ENCODE peak calls at places on chromosomes 13 and 19, in ten cellular contexts. P is GM12892; H is NCI-H2029 treated with DMSO at 0.1 percent for 48 hours; B is AG08396; O is NCI-H1105; T is NCI-H774; G is T-helper 1 cell; R is M059J; D is activated CD4-positive, alpha-beta T cell treated with anti-CD3 and anti-CD28 coated beads for 24 hours; S is fibroblast of mammary gland. F is an unnamed sample.

GRCh38 chr13:65889368-65889767 is 1340.8 kb downstream of the PCDH9 start:
- DNase-seq in S (peak), P (no peak), B (no peak), R (no peak), H (no peak), G (no peak), T (no peak), O (no peak), D (no peak), F (no peak)

GRCh38 chr13:102651892-102652291 is 43.0 kb downstream of the METTL21C start:
- DNase-seq in G (no peak), D (no peak), P (no peak), S (peak), B (no peak), O (no peak), R (peak), T (no peak), H (no peak), F (no peak)

GRCh38 chr19:54164369-54165068 is 5.0 kb upstream of the LENG1 start:
- DNase-seq in H (peak), S (no peak), D (peak), P (no peak), O (no peak), G (peak), R (no peak), T (peak), B (peak), F (peak)

GRCh38 chr13:53206455-53206854 is 177.8 kb downstream of the OLFM4 start:
- DNase-seq in G (no peak), D (no peak), S (peak), O (no peak), T (no peak), B (no peak), R (no peak), H (no peak), P (no peak), F (no peak)

GRCh38 chr19:18205180-18205915 is 1.5 kb upstream of the RAB3A start:
- DNase-seq in S (peak), H (no peak), G (peak), T (peak), D (no peak), R (peak), P (no peak), B (peak), O (peak), F (peak)

GRCh38 chr19:57803594-57804325 is 11.0 kb downstream of the ZNF552 start:
- DNase-seq in T (no peak), P (no peak), R (peak), G (no peak), D (no peak), H (peak), B (peak), S (peak), O (peak), F (no peak)

GRCh38 chr19:49427855-49428546 is 2.8 kb downstream of the GFY start:
- DNase-seq in R (no peak), H (peak), B (no peak), G (no peak), S (no peak), P (no peak), D (no peak), T (no peak), O (no peak), F (peak)

GRCh38 chr13:35838356-35838755 is 292.8 kb downstream of the DCLK1 start:
- DNase-seq in S (peak), H (no peak), D (no peak), G (no peak), O (no peak), B (peak), P (no peak), R (peak), T (no peak), F (no peak)

GRCh38 chr13:42876810-42877550 is 95.6 kb downstream of the FAM216B start:
- DNase-seq in D (no peak), P (no peak), S (peak), R (peak), G (no peak), H (no peak), B (no peak), O (no peak), T (no peak), F (no peak)

GRCh38 chr13:71913717-71914116 is 46.7 kb upstream of the DACH1 start:
- DNase-seq in O (no peak), D (no peak), P (no peak), T (no peak), G (no peak), B (no peak), H (no peak), R (no peak), S (no peak), F (no peak)

GRCh38 chr19:49359851-49360845 is 2.1 kb downstream of the TEAD2 start:
- DNase-seq in T (no peak), R (no peak), S (no peak), G (no peak), H (no peak), O (no peak), D (no peak), P (no peak), B (no peak), F (no peak)

GRCh38 chr19:38852231-38853044 is 2.7 kb upstream of the HNRNPL start:
- DNase-seq in D (no peak), G (peak), T (no peak), P (no peak), B (peak), S (peak), O (no peak), R (peak), H (no peak), F (peak)

GRCh38 chr19:46134527-46134926 is 10.0 kb upstream of the IGFL3 start:
- DNase-seq in P (no peak), G (no peak), S (peak), H (no peak), B (no peak), D (no peak), T (peak), O (no peak), R (no peak), F (no peak)

GRCh38 chr19:18282021-18282787 is 782 bp upstream of the JUND start:
- DNase-seq in T (peak), G (no peak), P (no peak), O (no peak), R (peak), H (peak), S (peak), B (peak), D (no peak), F (no peak)

GRCh38 chr19:28960986-28961705 is 251.8 kb downstream of the UQCRFS1 start:
- DNase-seq in P (no peak), B (peak), G (no peak), O (no peak), T (no peak), R (peak), H (no peak), S (peak), D (no peak), F (no peak)

GRCh38 chr19:53308339-53308811 is 25.2 kb upstream of the ZNF845 start:
- DNase-seq in O (no peak), T (peak), B (peak), G (no peak), H (no peak), R (no peak), S (peak), D (no peak), P (no peak), F (no peak)

GRCh38 chr19:42762782-42763181 is 2.7 kb downstream of the PSG8 start:
- DNase-seq in T (no peak), P (no peak), H (no peak), D (no peak), R (peak), S (no peak), O (no peak), G (no peak), B (no peak), F (no peak)

GRCh38 chr13:49214917-49215376 is 5.2 kb upstream of the MLNR start:
- DNase-seq in G (peak), O (no peak), P (peak), S (no peak), R (peak), D (no peak), T (no peak), B (no peak), H (no peak), F (peak)

GRCh38 chr19:34254552-34255432 is at the start of gene GARRE1:
- DNase-seq in B (peak), H (no peak), O (peak), P (peak), S (no peak), D (peak), G (peak), T (peak), R (peak), F (peak)

GRCh38 chr13:33543631-33544030 is 258.1 kb upstream of the STARD13 start:
- DNase-seq in P (no peak), B (no peak), G (no peak), R (no peak), O (no peak), T (no peak), H (no peak), D (no peak), S (no peak), F (no peak)

GRCh38 chr19:4380254-4380727 is 20.1 kb downstream of the SH3GL1 start:
- DNase-seq in P (no peak), G (peak), D (no peak), R (no peak), O (no peak), H (no peak), B (no peak), T (no peak), S (no peak), F (peak)

GRCh38 chr13:26946675-26947342 is 186.2 kb upstream of the GPR12 start:
- DNase-seq in P (no peak), H (peak), O (peak), B (peak), G (no peak), R (peak), S (peak), D (no peak), T (peak), F (no peak)

GRCh38 chr13:31372454-31372853 is 172.7 kb downstream of the B3GLCT start:
- DNase-seq in R (no peak), T (no peak), O (no peak), H (no peak), B (no peak), D (no peak), S (no peak), G (no peak), P (no peak), F (no peak)

GRCh38 chr19:11699931-11700794 is 38.6 kb downstream of the ZNF823 start:
- DNase-seq in O (peak), T (peak), P (no peak), R (peak), H (no peak), B (peak), S (peak), D (no peak), G (no peak), F (no peak)

GRCh38 chr13:106284358-106284757 is 251.1 kb downstream of the EFNB2 start:
- DNase-seq in G (no peak), R (peak), T (no peak), B (no peak), H (no peak), P (no peak), D (no peak), S (no peak), O (no peak), F (no peak)

GRCh38 chr13:29507356-29507755 is 88.1 kb downstream of the SLC7A1 start:
- DNase-seq in O (peak), H (no peak), T (no peak), S (peak), B (no peak), R (no peak), P (no peak), D (no peak), G (no peak), F (no peak)

GRCh38 chr19:326851-327250 is 17.7 kb downstream of the MIER2 start:
- DNase-seq in G (no peak), S (no peak), P (no peak), T (no peak), B (no peak), D (no peak), R (no peak), H (no peak), O (no peak), F (no peak)

GRCh38 chr19:33241530-33242101 is 16.0 kb upstream of the SLC7A10 start:
- DNase-seq in P (no peak), B (no peak), O (no peak), T (no peak), H (no peak), D (no peak), G (no peak), R (no peak), S (peak), F (peak)

GRCh38 chr13:100129605-100130004 is 40.7 kb downstream of the PCCA start:
- DNase-seq in B (no peak), T (no peak), P (no peak), H (no peak), G (no peak), D (no peak), S (no peak), R (no peak), O (no peak), F (no peak)

GRCh38 chr13:38687246-38688229 is 661 bp downstream of the FREM2 start:
- DNase-seq in P (no peak), D (no peak), T (no peak), H (no peak), O (no peak), R (no peak), G (no peak), B (no peak), S (peak), F (no peak)

GRCh38 chr19:36041831-36042230 is 9.2 kb upstream of the CLIP3 start:
- DNase-seq in S (peak), P (no peak), B (peak), T (no peak), O (no peak), R (no peak), G (no peak), H (no peak), D (no peak), F (no peak)

GRCh38 chr13:39411501-39411900 is 191.5 kb downstream of the LHFPL6 start:
- DNase-seq in R (no peak), O (no peak), S (no peak), T (no peak), H (no peak), D (no peak), G (no peak), B (no peak), P (no peak), F (no peak)

GRCh38 chr13:48723168-48723567 is 69.4 kb downstream of the CYSLTR2 start:
- DNase-seq in H (no peak), G (no peak), B (no peak), T (no peak), O (no peak), D (no peak), R (no peak), S (peak), P (no peak), F (no peak)

GRCh38 chr19:38386300-38386967 is 1.4 kb downstream of the GGN start:
- DNase-seq in R (no peak), O (no peak), G (no peak), P (no peak), T (no peak), B (no peak), H (no peak), D (no peak), S (no peak), F (no peak)

GRCh38 chr13:32456591-32456990 is 28.7 kb upstream of the N4BP2L1 start:
- DNase-seq in T (no peak), B (no peak), R (no peak), G (no peak), P (no peak), H (no peak), D (no peak), S (no peak), O (no peak), F (no peak)

GRCh38 chr19:1252221-1252817 is 3.9 kb downstream of the MIDN start:
- DNase-seq in H (no peak), D (peak), S (peak), R (peak), T (no peak), P (no peak), B (peak), O (no peak), G (peak), F (no peak)